ENCODE peak calls at places on chromosomes 6 and 20, in seven cellular contexts. One of them, this sample, is unnamed.

GRCh38 chr20:17680128-17680835 is 1.8 kb downstream of the RRBP1 start:
- DNase-seq in MCF 10A: peak
- DNase-seq in ascending aorta: no peak
- DNase-seq in mammary epithelial cell: peak
- DNase-seq in WERI-Rb-1: peak
- DNase-seq in WTC11: no peak
- DNase-seq in fibroblast of the aortic adventitia: peak
- DNase-seq in this sample: no peak

GRCh38 chr6:164929155-164929977 is 380.0 kb downstream of the C6orf118 start:
- DNase-seq in MCF 10A: no peak
- DNase-seq in ascending aorta: no peak
- DNase-seq in mammary epithelial cell: no peak
- DNase-seq in WERI-Rb-1: no peak
- DNase-seq in WTC11: no peak
- DNase-seq in fibroblast of the aortic adventitia: no peak
- DNase-seq in this sample: no peak

GRCh38 chr20:58372836-58373235 is 16.2 kb upstream of the VAPB start:
- DNase-seq in MCF 10A: no peak
- DNase-seq in ascending aorta: no peak
- DNase-seq in mammary epithelial cell: no peak
- DNase-seq in WERI-Rb-1: no peak
- DNase-seq in WTC11: peak
- DNase-seq in fibroblast of the aortic adventitia: no peak
- DNase-seq in this sample: no peak

GRCh38 chr20:35370751-35371150 is 41.0 kb downstream of the UQCC1 start:
- DNase-seq in MCF 10A: no peak
- DNase-seq in ascending aorta: no peak
- DNase-seq in mammary epithelial cell: no peak
- DNase-seq in WERI-Rb-1: no peak
- DNase-seq in WTC11: no peak
- DNase-seq in fibroblast of the aortic adventitia: no peak
- DNase-seq in this sample: no peak

GRCh38 chr6:14396826-14397517 is 279.4 kb downstream of the CD83 start:
- DNase-seq in MCF 10A: no peak
- DNase-seq in ascending aorta: no peak
- DNase-seq in mammary epithelial cell: no peak
- DNase-seq in WERI-Rb-1: peak
- DNase-seq in WTC11: peak
- DNase-seq in fibroblast of the aortic adventitia: peak
- DNase-seq in this sample: peak

GRCh38 chr6:56732517-56732916 is 89.8 kb upstream of the DST start:
- DNase-seq in MCF 10A: no peak
- DNase-seq in ascending aorta: no peak
- DNase-seq in mammary epithelial cell: no peak
- DNase-seq in WERI-Rb-1: no peak
- DNase-seq in WTC11: no peak
- DNase-seq in fibroblast of the aortic adventitia: no peak
- DNase-seq in this sample: no peak

GRCh38 chr20:18056174-18057105 is 1.3 kb downstream of the OVOL2 start:
- DNase-seq in MCF 10A: peak
- DNase-seq in ascending aorta: no peak
- DNase-seq in mammary epithelial cell: peak
- DNase-seq in WERI-Rb-1: peak
- DNase-seq in WTC11: peak
- DNase-seq in fibroblast of the aortic adventitia: no peak
- DNase-seq in this sample: peak

GRCh38 chr6:152986978-152987377 is 4.1 kb upstream of the FBXO5 start:
- DNase-seq in MCF 10A: no peak
- DNase-seq in ascending aorta: no peak
- DNase-seq in mammary epithelial cell: no peak
- DNase-seq in WERI-Rb-1: no peak
- DNase-seq in WTC11: no peak
- DNase-seq in fibroblast of the aortic adventitia: no peak
- DNase-seq in this sample: no peak

GRCh38 chr6:83867527-83868161 is 8.2 kb downstream of the CYB5R4 start:
- DNase-seq in MCF 10A: peak
- DNase-seq in ascending aorta: peak
- DNase-seq in mammary epithelial cell: peak
- DNase-seq in WERI-Rb-1: peak
- DNase-seq in WTC11: peak
- DNase-seq in fibroblast of the aortic adventitia: peak
- DNase-seq in this sample: no peak

GRCh38 chr20:63060057-63060991 is 53.6 kb upstream of the BHLHE23 start:
- DNase-seq in MCF 10A: peak
- DNase-seq in ascending aorta: no peak
- DNase-seq in mammary epithelial cell: peak
- DNase-seq in WERI-Rb-1: peak
- DNase-seq in WTC11: peak
- DNase-seq in fibroblast of the aortic adventitia: no peak
- DNase-seq in this sample: no peak

GRCh38 chr6:71123051-71123450 is 165.6 kb upstream of the OGFRL1 start:
- DNase-seq in MCF 10A: no peak
- DNase-seq in ascending aorta: no peak
- DNase-seq in mammary epithelial cell: no peak
- DNase-seq in WERI-Rb-1: no peak
- DNase-seq in WTC11: no peak
- DNase-seq in fibroblast of the aortic adventitia: no peak
- DNase-seq in this sample: no peak

DNA sequence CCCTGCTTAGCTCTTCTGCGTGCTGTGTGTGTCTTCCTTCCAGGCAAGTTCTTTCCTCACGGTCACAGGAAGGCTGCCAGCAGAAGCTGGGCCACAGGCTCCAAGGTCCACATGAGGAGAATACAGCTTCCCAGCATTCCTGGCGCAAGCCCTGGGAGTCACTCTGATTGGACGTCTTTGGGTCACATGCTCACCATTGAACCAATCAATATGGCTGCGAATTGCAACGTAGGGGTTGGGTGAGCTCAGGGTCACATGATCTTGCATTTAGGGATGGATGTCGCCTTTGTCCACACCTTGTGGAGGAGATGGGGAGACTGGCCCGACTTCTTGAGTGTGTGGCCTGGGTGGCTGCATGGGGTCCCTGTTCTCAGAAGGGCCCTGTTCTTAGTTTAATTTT is 149.4 kb downstream of the CDH26 start:
- DNase-seq in MCF 10A: no peak
- DNase-seq in ascending aorta: no peak
- DNase-seq in mammary epithelial cell: no peak
- DNase-seq in WERI-Rb-1: no peak
- DNase-seq in WTC11: no peak
- DNase-seq in fibroblast of the aortic adventitia: no peak
- DNase-seq in this sample: no peak
- TF ChIP-seq CTCF in MCF 10A: no peak
- TF ChIP-seq CTCF in ascending aorta: no peak
- TF ChIP-seq CTCF in mammary epithelial cell: no peak
- TF ChIP-seq CTCF in WERI-Rb-1: no peak
- TF ChIP-seq CTCF in WTC11: no peak
- TF ChIP-seq CTCF in fibroblast of the aortic adventitia: no peak
- TF ChIP-seq CTCF in this sample: no peak

GRCh38 chr6:4145083-4145482 is 9.7 kb upstream of the ECI2 start:
- DNase-seq in MCF 10A: no peak
- DNase-seq in ascending aorta: no peak
- DNase-seq in mammary epithelial cell: no peak
- DNase-seq in WERI-Rb-1: no peak
- DNase-seq in WTC11: no peak
- DNase-seq in fibroblast of the aortic adventitia: no peak
- DNase-seq in this sample: no peak
- TF ChIP-seq CTCF in MCF 10A: no peak
- TF ChIP-seq CTCF in ascending aorta: no peak
- TF ChIP-seq CTCF in mammary epithelial cell: no peak
- TF ChIP-seq CTCF in WERI-Rb-1: no peak
- TF ChIP-seq CTCF in WTC11: no peak
- TF ChIP-seq CTCF in fibroblast of the aortic adventitia: no peak
- TF ChIP-seq CTCF in this sample: no peak

DNA sequence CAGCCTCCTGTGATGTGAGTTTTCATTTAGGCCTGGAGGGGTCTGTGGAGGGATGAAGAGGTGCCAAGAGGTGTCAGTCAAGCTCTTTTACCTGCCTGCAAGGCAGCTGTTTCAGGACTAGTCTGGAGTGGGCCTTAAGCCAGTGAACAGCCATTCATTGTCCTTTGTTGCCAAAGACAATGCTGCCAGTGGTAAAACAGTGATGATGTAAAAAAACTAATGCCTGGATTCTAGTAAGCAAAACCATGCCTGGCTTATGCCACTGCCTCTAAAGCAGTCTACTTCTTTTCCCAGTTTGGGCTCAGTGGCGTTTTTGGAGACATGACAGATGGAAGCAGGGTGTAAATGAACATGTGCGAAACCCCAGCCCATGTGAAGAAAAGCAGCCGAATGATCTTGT is 93.5 kb upstream of the KCNK16 start:
- DNase-seq in MCF 10A: peak
- DNase-seq in ascending aorta: no peak
- DNase-seq in mammary epithelial cell: no peak
- DNase-seq in WERI-Rb-1: no peak
- DNase-seq in WTC11: no peak
- DNase-seq in fibroblast of the aortic adventitia: no peak
- DNase-seq in this sample: no peak
- TF ChIP-seq CTCF in MCF 10A: no peak
- TF ChIP-seq CTCF in ascending aorta: no peak
- TF ChIP-seq CTCF in mammary epithelial cell: no peak
- TF ChIP-seq CTCF in WERI-Rb-1: no peak
- TF ChIP-seq CTCF in WTC11: no peak
- TF ChIP-seq CTCF in fibroblast of the aortic adventitia: no peak
- TF ChIP-seq CTCF in this sample: no peak

GRCh38 chr20:2872304-2873009 is 824 bp upstream of the PTPRA start:
- DNase-seq in MCF 10A: peak
- DNase-seq in ascending aorta: no peak
- DNase-seq in mammary epithelial cell: peak
- DNase-seq in WERI-Rb-1: peak
- DNase-seq in WTC11: peak
- DNase-seq in fibroblast of the aortic adventitia: peak
- DNase-seq in this sample: peak
- TF ChIP-seq CTCF in MCF 10A: no peak
- TF ChIP-seq CTCF in ascending aorta: no peak
- TF ChIP-seq CTCF in mammary epithelial cell: peak
- TF ChIP-seq CTCF in WERI-Rb-1: peak
- TF ChIP-seq CTCF in WTC11: peak
- TF ChIP-seq CTCF in fibroblast of the aortic adventitia: peak
- TF ChIP-seq CTCF in this sample: peak

DNA sequence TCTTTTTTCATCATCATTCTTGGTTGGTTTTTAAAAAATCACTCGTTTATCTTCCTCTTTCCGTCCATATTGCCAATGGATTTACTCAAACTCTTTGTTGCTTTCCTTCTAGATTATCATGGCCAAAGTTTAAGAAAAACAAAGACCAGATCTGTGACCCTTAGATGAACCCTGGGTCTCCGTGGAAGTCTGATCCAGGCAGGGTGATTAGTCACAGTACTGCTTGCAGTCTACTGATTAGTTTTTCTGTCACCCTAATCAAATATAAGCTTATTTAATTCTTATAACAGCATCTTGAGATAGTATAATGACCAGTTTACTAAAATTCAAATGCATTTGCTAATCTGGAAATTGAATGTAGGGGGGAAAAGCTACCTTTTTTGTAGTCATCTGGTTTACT is 6.0 kb upstream of the SMIM28 start:
- DNase-seq in MCF 10A: no peak
- DNase-seq in ascending aorta: no peak
- DNase-seq in mammary epithelial cell: no peak
- DNase-seq in WERI-Rb-1: peak
- DNase-seq in WTC11: no peak
- DNase-seq in fibroblast of the aortic adventitia: peak
- DNase-seq in this sample: no peak
- TF ChIP-seq CTCF in MCF 10A: no peak
- TF ChIP-seq CTCF in ascending aorta: no peak
- TF ChIP-seq CTCF in mammary epithelial cell: no peak
- TF ChIP-seq CTCF in WERI-Rb-1: no peak
- TF ChIP-seq CTCF in WTC11: no peak
- TF ChIP-seq CTCF in fibroblast of the aortic adventitia: no peak
- TF ChIP-seq CTCF in this sample: no peak

This sample was measured in GM10248.